ENCODE peak calls at places on chromosomes 16 and 17, in six cellular contexts. W is activated naive CD4-positive, alpha-beta T cell; H is IMR-90; K is SK-N-SH; C is putamen; Q is activated naive CD8-positive, alpha-beta T cell treated with anti-CD3 and anti-CD28 coated beads for 36 hours. J is an unnamed sample.

GRCh38 chr16:4375717-4376116 is 4.1 kb downstream of the VASN start:
- DNase-seq in W (no peak), Q (no peak), H (no peak), C (no peak), K (no peak), J (no peak)

GRCh38 chr16:73189132-73189531 is 141.2 kb upstream of the ZFHX3 start:
- DNase-seq in Q (no peak), K (no peak), H (no peak), C (no peak), W (no peak), J (no peak)

GRCh38 chr17:34341916-34342315 is 14.4 kb upstream of the CCL13 start:
- DNase-seq in W (no peak), Q (no peak), C (no peak), H (no peak), K (no peak), J (no peak)

GRCh38 chr17:64315032-64315490 is 52.0 kb upstream of the TEX2 start:
- DNase-seq in C (no peak), H (no peak), K (no peak), W (no peak), Q (no peak), J (no peak)

GRCh38 chr17:6374271-6374691 is 60.6 kb downstream of the AIPL1 start:
- DNase-seq in K (no peak), Q (no peak), C (no peak), H (peak), W (no peak), J (no peak)

GRCh38 chr17:37273419-37274051 is 102.2 kb upstream of the C17orf78 start:
- DNase-seq in W (no peak), Q (no peak), H (peak), K (peak), C (no peak), J (no peak)

GRCh38 chr17:9825751-9826150 is at the start of gene GLP2R:
- DNase-seq in Q (no peak), W (no peak), K (no peak), H (no peak), C (no peak), J (no peak)

GRCh38 chr16:11315499-11315898 is 29.8 kb upstream of the RMI2 start:
- DNase-seq in H (peak), C (no peak), K (no peak), Q (no peak), W (no peak), J (no peak)

GRCh38 chr16:1953734-1954133 is 755 bp downstream of the RPL3L start:
- DNase-seq in H (no peak), W (no peak), C (no peak), K (no peak), Q (no peak), J (no peak)

GRCh38 chr16:69890114-69890890 is 60.8 kb upstream of the CLEC18A start:
- DNase-seq in Q (no peak), H (peak), W (no peak), K (peak), C (peak), J (no peak)